ENCODE peak calls at places on chromosomes 7 and 10, in ten cellular contexts. E is IMR-90; W is kidney epithelial cell; C is effector memory CD8-positive, alpha-beta T cell; F is activated T-cell treated with anti-CD3 and anti-CD28 coated beads for 48 hours; O is left cardiac atrium; V is NCI-H460; I is stimulated activated CD8-positive, alpha-beta memory T cell treated with anti-CD3 and anti-CD28 coated beads, Interleukin-7, amount 100 ng/mL, for 4 hours; R is activated T-helper 1 cell treated with anti-CD3 and anti-CD28 coated beads, Interleukin-2, amount 50 U/mL, for 16 hours; D is CD4-positive, alpha-beta T cell. N is an unnamed sample.

GRCh38 chr10:110483633-110484032 is 14.1 kb upstream of the DUSP5 start:
- DNase-seq in E (no peak), W (no peak), C (no peak), F (no peak), O (no peak), V (no peak), I (no peak), R (no peak), D (no peak), N (no peak)

GRCh38 chr10:102397222-102398171 is 2.0 kb downstream of the NFKB2 start:
- DNase-seq in E (no peak), W (no peak), C (no peak), F (no peak), O (no peak), V (no peak), I (no peak), R (no peak), D (no peak), N (no peak)

GRCh38 chr7:116809636-116810266 is 52.6 kb upstream of the CAPZA2 start:
- DNase-seq in E (peak), W (peak), C (no peak), F (no peak), O (no peak), V (peak), I (no peak), R (no peak), D (no peak), N (peak)

GRCh38 chr7:106372121-106372520 is 87.3 kb upstream of the NAMPT start:
- DNase-seq in E (peak), W (no peak), C (no peak), F (no peak), O (no peak), V (no peak), I (no peak), R (no peak), D (no peak), N (no peak)

GRCh38 chr10:122051609-122052385 is 62.8 kb downstream of the TACC2 start:
- DNase-seq in E (peak), W (peak), C (no peak), F (no peak), O (peak), V (peak), I (no peak), R (no peak), D (no peak), N (peak)

GRCh38 chr10:98115388-98115787 is 19.1 kb upstream of the R3HCC1L start:
- DNase-seq in E (no peak), W (no peak), C (no peak), F (no peak), O (no peak), V (no peak), I (no peak), R (no peak), D (no peak), N (no peak)

GRCh38 chr10:97726636-97727178 is 10.2 kb upstream of the ZFYVE27 start:
- DNase-seq in E (peak), W (no peak), C (no peak), F (no peak), O (no peak), V (no peak), I (no peak), R (no peak), D (no peak), N (peak)

GRCh38 chr7:12119638-12120303 is 91.3 kb upstream of the TMEM106B start:
- DNase-seq in E (no peak), W (no peak), C (no peak), F (no peak), O (no peak), V (no peak), I (no peak), R (no peak), D (no peak), N (no peak)

GRCh38 chr10:86793696-86794095 is 37.3 kb downstream of the BMPR1A start:
- DNase-seq in E (no peak), W (no peak), C (no peak), F (no peak), O (no peak), V (no peak), I (no peak), R (no peak), D (no peak), N (no peak)